ENCODE peak calls at places on chromosomes 6 and 20, in five cellular contexts. One of them, this sample, is unnamed.

GRCh38 chr6:30685157-30685976 is 1.1 kb downstream of the PPP1R18 start:
- DNase-seq in HCT116: no peak
- DNase-seq in H1: no peak
- DNase-seq in GM12878: no peak
- DNase-seq in HepG2: no peak
- DNase-seq in this sample: peak; percentile 57

GRCh38 chr20:37075932-37076685 is 19.7 kb downstream of the RBL1 start:
- DNase-seq in H1: no peak
- DNase-seq in HCT116: no peak
- DNase-seq in HepG2: no peak
- DNase-seq in GM12878: no peak
- DNase-seq in this sample: no peak

GRCh38 chr6:65399355-65400084 is 307.5 kb downstream of the EYS start:
- DNase-seq in HCT116: no peak
- DNase-seq in GM12878: no peak
- DNase-seq in H1: no peak
- DNase-seq in HepG2: peak; percentile 18
- DNase-seq in this sample: no peak

GRCh38 chr6:169158182-169158573 is 95.5 kb downstream of the THBS2 start:
- DNase-seq in H1: no peak
- DNase-seq in HCT116: no peak
- DNase-seq in GM12878: no peak
- DNase-seq in HepG2: no peak
- DNase-seq in this sample: no peak

GRCh38 chr6:96016781-96017180 is 1.0 kb downstream of the FUT9 start:
- DNase-seq in GM12878: no peak
- DNase-seq in HCT116: no peak
- DNase-seq in H1: no peak
- DNase-seq in HepG2: no peak
- DNase-seq in this sample: no peak

GRCh38 chr6:30555428-30556005 is 772 bp downstream of the GNL1 start:
- DNase-seq in GM12878: no peak
- DNase-seq in HCT116: no peak
- DNase-seq in H1: peak; percentile 82
- DNase-seq in HepG2: no peak
- DNase-seq in this sample: peak; percentile 55

GRCh38 chr6:120826253-120826652 is 508.0 kb downstream of the TBC1D32 start:
- DNase-seq in GM12878: no peak
- DNase-seq in HepG2: peak; percentile 52
- DNase-seq in H1: peak; percentile 62
- DNase-seq in HCT116: peak; percentile 53
- DNase-seq in this sample: no peak

GRCh38 chr6:23505021-23505420 is 621.0 kb upstream of the NRSN1 start:
- DNase-seq in HCT116: no peak
- DNase-seq in HepG2: no peak
- DNase-seq in GM12878: no peak
- DNase-seq in H1: no peak
- DNase-seq in this sample: no peak

GRCh38 chr20:51036827-51037229 is 13.9 kb upstream of the KCNG1 start:
- DNase-seq in HepG2: no peak
- DNase-seq in H1: no peak
- DNase-seq in HCT116: peak; percentile 49
- DNase-seq in GM12878: no peak
- DNase-seq in this sample: no peak

GRCh38 chr20:57053067-57053466 is 213.4 kb downstream of the BMP7 start:
- DNase-seq in HepG2: no peak
- DNase-seq in GM12878: no peak
- DNase-seq in H1: no peak
- DNase-seq in HCT116: no peak
- DNase-seq in this sample: no peak

GRCh38 chr6:17311595-17312311 is 30.6 kb downstream of the RBM24 start:
- DNase-seq in GM12878: no peak
- DNase-seq in HCT116: no peak
- DNase-seq in H1: no peak
- DNase-seq in HepG2: peak; percentile 98
- DNase-seq in this sample: peak; percentile 42

GRCh38 chr6:27795697-27796494 is 116.3 kb downstream of the OR2B2 start:
- DNase-seq in GM12878: peak; percentile 91
- DNase-seq in H1: peak; percentile 75
- DNase-seq in HepG2: peak; percentile 95
- DNase-seq in HCT116: peak; percentile 90
- DNase-seq in this sample: peak; percentile 74

GRCh38 chr6:127518710-127519468 is at the start of gene MTCL3:
- DNase-seq in H1: peak; percentile 83
- DNase-seq in HepG2: no peak
- DNase-seq in HCT116: no peak
- DNase-seq in GM12878: no peak
- DNase-seq in this sample: no peak
- TF ChIP-seq SP1 in H1: no peak
- TF ChIP-seq SP1 in HepG2: no peak
- TF ChIP-seq SP1 in HCT116: no peak
- TF ChIP-seq SP1 in GM12878: no peak
- TF ChIP-seq SP1 in this sample: no peak

GRCh38 chr20:63633732-63634131 is 6.8 kb upstream of the GMEB2 start:
- DNase-seq in GM12878: no peak
- DNase-seq in HepG2: no peak
- DNase-seq in HCT116: no peak
- DNase-seq in H1: no peak
- DNase-seq in this sample: no peak
- H3K4me1 ChIP-seq in GM12878: peaks cover 27% of the 10 kb centered on the region
- H3K4me1 ChIP-seq in HepG2: peaks cover 28% of the 10 kb centered on the region
- H3K4me1 ChIP-seq in HCT116: peaks cover 3% of the 10 kb centered on the region
- H3K4me1 ChIP-seq in H1: no peaks in the 10 kb centered on the region
- H3K4me1 ChIP-seq in this sample: peaks cover 3% of the 10 kb centered on the region

GRCh38 chr6:134123666-134124208 is 71.3 kb upstream of the SLC2A12 start:
- DNase-seq in H1: no peak
- DNase-seq in HCT116: peak; percentile 94
- DNase-seq in HepG2: peak; percentile 53
- DNase-seq in GM12878: peak; percentile 12
- DNase-seq in this sample: peak; percentile 63
- TF ChIP-seq SP1 in H1: no peak
- TF ChIP-seq SP1 in HCT116: no peak
- TF ChIP-seq SP1 in HepG2: no peak
- TF ChIP-seq SP1 in GM12878: no peak
- TF ChIP-seq SP1 in this sample: no peak

DNA sequence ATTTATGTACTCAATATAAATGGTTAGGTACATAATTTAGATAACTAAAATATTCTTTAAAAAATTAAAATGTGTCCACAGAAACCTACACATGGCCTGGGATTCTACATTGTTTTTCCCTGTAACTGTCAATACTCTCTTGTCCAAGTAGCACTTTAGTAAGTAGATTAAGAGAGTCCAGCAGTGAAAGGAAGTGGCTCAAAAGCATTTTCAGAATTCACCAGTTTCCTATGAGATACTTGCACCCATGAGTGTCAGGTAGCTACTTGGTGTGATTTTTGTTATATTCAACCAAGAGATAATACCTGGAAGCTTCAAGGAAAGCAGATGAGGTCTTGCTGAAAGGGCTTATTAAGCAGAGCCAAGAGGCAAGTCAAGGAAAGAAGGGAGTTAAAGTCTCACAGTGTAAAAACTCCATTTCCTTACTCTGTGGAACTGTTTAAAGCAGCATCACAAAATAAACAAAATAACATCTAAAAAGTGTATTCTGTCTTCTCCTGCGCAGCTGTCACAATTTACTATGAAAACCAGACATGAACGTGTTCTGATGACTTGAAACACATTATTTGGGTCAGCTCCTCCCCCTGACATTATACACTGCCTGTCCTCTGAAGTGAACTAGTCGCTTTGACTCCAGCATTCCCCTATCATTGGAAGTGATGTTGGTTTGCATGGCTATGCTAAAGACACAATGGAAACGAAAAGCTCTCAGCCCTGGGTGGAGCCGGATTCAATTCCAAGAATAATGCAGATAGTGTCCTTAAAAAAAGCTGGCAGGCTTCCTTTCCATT is 126.1 kb downstream of the FYN start:
- DNase-seq in HepG2: no peak
- DNase-seq in HCT116: no peak
- DNase-seq in H1: peak; percentile 37
- DNase-seq in GM12878: no peak
- DNase-seq in this sample: no peak
- H3K4me1 ChIP-seq in HepG2: no peaks in the 10 kb centered on the region
- H3K4me1 ChIP-seq in HCT116: no peaks in the 10 kb centered on the region
- H3K4me1 ChIP-seq in H1: peaks cover 12% of the 10 kb centered on the region
- H3K4me1 ChIP-seq in GM12878: peaks cover 52% of the 10 kb centered on the region
- H3K4me1 ChIP-seq in this sample: no peaks in the 10 kb centered on the region

GRCh38 chr20:62737971-62738881 is 29.6 kb downstream of the NTSR1 start:
- DNase-seq in HCT116: no peak
- DNase-seq in H1: no peak
- DNase-seq in GM12878: no peak
- DNase-seq in HepG2: no peak
- DNase-seq in this sample: no peak

GRCh38 chr20:62739067-62739466 is 30.4 kb downstream of the NTSR1 start:
- DNase-seq in HepG2: no peak
- DNase-seq in HCT116: no peak
- DNase-seq in H1: no peak
- DNase-seq in GM12878: no peak
- DNase-seq in this sample: no peak

GRCh38 chr20:62740286-62741141 is 31.9 kb downstream of the NTSR1 start:
- DNase-seq in HepG2: peak; percentile 54
- DNase-seq in GM12878: peak; percentile 78
- DNase-seq in H1: no peak
- DNase-seq in HCT116: peak; percentile 97
- DNase-seq in this sample: peak; percentile 82

GRCh38 chr20:62741191-62741676 is 32.6 kb downstream of the NTSR1 start:
- DNase-seq in GM12878: no peak
- DNase-seq in HCT116: no peak
- DNase-seq in HepG2: no peak
- DNase-seq in H1: peak; percentile 75
- DNase-seq in this sample: no peak

GRCh38 chr20:62739581-62740285 is 31.1 kb downstream of the NTSR1 start:
- DNase-seq in HepG2: no peak
- DNase-seq in H1: no peak
- DNase-seq in HCT116: no peak
- DNase-seq in GM12878: no peak
- DNase-seq in this sample: no peak
- TF ChIP-seq SP1 in HepG2: no peak
- TF ChIP-seq SP1 in H1: no peak
- TF ChIP-seq SP1 in HCT116: no peak
- TF ChIP-seq SP1 in GM12878: no peak
- TF ChIP-seq SP1 in this sample: no peak

GRCh38 chr6:137819740-137820139 is 47.3 kb upstream of the TNFAIP3 start:
- DNase-seq in H1: no peak
- DNase-seq in GM12878: peak; percentile 59
- DNase-seq in HCT116: no peak
- DNase-seq in HepG2: no peak
- DNase-seq in this sample: no peak

GRCh38 chr6:137817219-137817618 is 49.8 kb upstream of the TNFAIP3 start:
- DNase-seq in HepG2: no peak
- DNase-seq in GM12878: no peak
- DNase-seq in HCT116: no peak
- DNase-seq in H1: no peak
- DNase-seq in this sample: no peak

GRCh38 chr6:137820425-137820824 is 46.6 kb upstream of the TNFAIP3 start:
- DNase-seq in GM12878: no peak
- DNase-seq in HepG2: no peak
- DNase-seq in H1: no peak
- DNase-seq in HCT116: no peak
- DNase-seq in this sample: no peak

GRCh38 chr6:137816688-137817087 is 50.4 kb upstream of the TNFAIP3 start:
- DNase-seq in H1: no peak
- DNase-seq in HCT116: no peak
- DNase-seq in GM12878: no peak
- DNase-seq in HepG2: no peak
- DNase-seq in this sample: no peak

DNA sequence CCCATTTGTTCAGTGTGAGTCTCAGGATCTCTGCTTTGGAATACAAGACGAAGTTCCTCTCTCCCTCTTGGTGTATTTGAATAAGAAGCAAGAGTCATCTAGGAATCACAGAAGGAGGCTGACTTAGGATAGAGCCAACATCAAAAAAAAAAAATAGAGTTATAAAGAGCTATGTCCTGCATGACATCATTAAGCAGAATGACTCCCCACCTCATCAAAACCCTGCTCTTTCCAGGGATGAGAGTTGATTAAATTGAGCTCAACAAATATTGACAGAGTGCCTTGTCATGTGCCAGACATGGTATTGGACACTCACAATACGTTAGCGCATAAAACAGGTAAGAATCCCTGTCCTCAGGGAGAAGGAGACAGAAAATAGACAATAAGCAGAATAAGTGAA is 48.6 kb upstream of the TNFAIP3 start:
- DNase-seq in H1: no peak
- DNase-seq in HCT116: no peak
- DNase-seq in HepG2: no peak
- DNase-seq in GM12878: no peak
- DNase-seq in this sample: no peak
- H3K4me1 ChIP-seq in H1: no peaks in the 10 kb centered on the region
- H3K4me1 ChIP-seq in HCT116: no peaks in the 10 kb centered on the region
- H3K4me1 ChIP-seq in HepG2: peaks cover 11% of the 10 kb centered on the region
- H3K4me1 ChIP-seq in GM12878: peaks cover 26% of the 10 kb centered on the region
- H3K4me1 ChIP-seq in this sample: peaks cover 22% of the 10 kb centered on the region

This sample was measured in K562.